ENCODE peak calls at places on chromosomes 2 and 18, in six cellular contexts. R is left lung; Z is heart left ventricle; L is CD8-positive, alpha-beta memory T cell; T is endodermal cell; Y is cardiac muscle cell. O is an unnamed sample.
A peak's percentile ranks its signal among the peaks of the same experiment; 100 is the strongest.

GRCh38 chr2:188902906-188903305 is 71.3 kb upstream of the COL3A1 start:
- DNase-seq in R (no peak), Z (no peak), Y (peak; percentile 78), T (no peak), L (no peak), O (no peak)

GRCh38 chr18:24763765-24764548 is 303.5 kb downstream of the HRH4 start:
- DNase-seq in T (no peak), Z (no peak), L (no peak), Y (peak; percentile 56), R (no peak), O (no peak)

GRCh38 chr2:127104881-127105655 is 1.9 kb downstream of the BIN1 start:
- DNase-seq in Y (peak; percentile 22), L (no peak), R (no peak), T (peak; percentile 64), Z (no peak), O (peak; percentile 60)

GRCh38 chr2:238910751-238911351 is 63.0 kb downstream of the TWIST2 start:
- DNase-seq in R (no peak), Z (no peak), T (peak; percentile 36), Y (no peak), L (no peak), O (no peak)

GRCh38 chr2:158923180-158923594 is 45.3 kb upstream of the TANC1 start:
- DNase-seq in R (no peak), Z (no peak), T (peak; percentile 65), Y (peak; percentile 34), L (no peak), O (no peak)

GRCh38 chr18:44741551-44741950 is 60.9 kb downstream of the SETBP1 start:
- DNase-seq in Z (no peak), T (no peak), L (no peak), R (no peak), Y (no peak), O (no peak)

GRCh38 chr2:100592226-100592625 is 29.4 kb downstream of the PDCL3 start:
- DNase-seq in R (no peak), Y (peak; percentile 66), L (no peak), T (no peak), Z (no peak), O (no peak)

GRCh38 chr2:119219873-119220272 is 3.8 kb upstream of the STEAP3 start:
- DNase-seq in T (no peak), L (no peak), R (no peak), Z (no peak), Y (peak; percentile 36), O (no peak)

GRCh38 chr18:9951022-9951859 is 37.4 kb downstream of the VAPA start:
- DNase-seq in L (no peak), R (no peak), Y (peak; percentile 80), Z (no peak), T (peak; percentile 78), O (no peak)

GRCh38 chr18:79566841-79567370 is 112.7 kb upstream of the CTDP1 start:
- DNase-seq in L (no peak), T (peak; percentile 73), Z (peak; percentile 40), R (peak; percentile 23), Y (no peak), O (no peak)

GRCh38 chr18:68494802-68495560 is 219.9 kb downstream of the TMX3 start:
- DNase-seq in T (no peak), Z (no peak), Y (peak; percentile 95), R (no peak), L (no peak), O (no peak)

GRCh38 chr2:215144106-215144875 is 5.9 kb upstream of the ABCA12 start:
- DNase-seq in Y (no peak), Z (no peak), R (no peak), L (no peak), T (no peak), O (no peak)

GRCh38 chr2:45190481-45190880 is 181.2 kb upstream of the SIX2 start:
- DNase-seq in Y (peak; percentile 59), Z (no peak), T (peak; percentile 77), L (no peak), R (no peak), O (no peak)

GRCh38 chr2:47041891-47042684 is 113.0 kb downstream of the STPG4 start:
- DNase-seq in Y (no peak), T (no peak), L (no peak), Z (no peak), R (no peak), O (no peak)

GRCh38 chr2:239149501-239149900 is 251.3 kb downstream of the HDAC4 start:
- DNase-seq in L (no peak), Y (no peak), R (peak; percentile 24), T (no peak), Z (no peak), O (peak; percentile 56)

GRCh38 chr2:181456660-181457120 is 496 bp upstream of the ITGA4 start:
- DNase-seq in R (peak; percentile 76), T (peak; percentile 78), Z (peak; percentile 81), Y (peak; percentile 53), L (peak; percentile 86), O (peak; percentile 66)

GRCh38 chr2:239716536-239717318 is 308.4 kb downstream of the NDUFA10 start:
- DNase-seq in T (peak; percentile 29), L (no peak), Y (peak; percentile 11), Z (no peak), R (no peak), O (no peak)

GRCh38 chr2:75071766-75072165 is 113.3 kb downstream of the POLE4 start:
- DNase-seq in Y (no peak), R (no peak), Z (no peak), L (no peak), T (no peak), O (no peak)

GRCh38 chr2:130768191-130768855 is 13.0 kb downstream of the AMER3 start:
- DNase-seq in Z (no peak), R (no peak), Y (no peak), T (peak; percentile 67), L (no peak), O (no peak)

GRCh38 chr18:79736230-79736629 is 56.6 kb downstream of the CTDP1 start:
- DNase-seq in T (no peak), L (no peak), Y (no peak), Z (no peak), R (peak; percentile 30), O (no peak)

GRCh38 chr18:213505-213904 is 54.3 kb downstream of the THOC1 start:
- DNase-seq in Z (no peak), T (no peak), R (no peak), Y (no peak), L (no peak), O (no peak)

GRCh38 chr18:48949606-48950535 is 894 bp downstream of the SMAD7 start:
- DNase-seq in R (no peak), Y (peak; percentile 66), Z (peak; percentile 66), T (peak; percentile 84), L (no peak), O (no peak)

GRCh38 chr18:75065251-75066000 is 143.5 kb downstream of the PTGR3 start:
- DNase-seq in R (no peak), T (no peak), Y (no peak), L (no peak), Z (no peak), O (no peak)

GRCh38 chr18:45167631-45168225 is 447.5 kb upstream of the SLC14A2 start:
- DNase-seq in Y (peak; percentile 24), Z (no peak), T (no peak), R (no peak), L (no peak), O (no peak)

GRCh38 chr2:206045251-206045650 is 40.7 kb downstream of the INO80D start:
- DNase-seq in Y (no peak), R (no peak), T (no peak), Z (no peak), L (no peak), O (no peak)

GRCh38 chr2:174026122-174026845 is 61.1 kb upstream of the SP3 start:
- DNase-seq in R (no peak), L (no peak), T (no peak), Y (peak; percentile 94), Z (no peak), O (no peak)

GRCh38 chr18:50427896-50428295 is 53.0 kb downstream of the SKA1 start:
- DNase-seq in T (no peak), Z (no peak), Y (no peak), R (no peak), L (no peak), O (no peak)

GRCh38 chr2:171655584-171655983 is 31.7 kb upstream of the DYNC1I2 start:
- DNase-seq in L (no peak), R (no peak), Y (no peak), Z (no peak), T (no peak), O (no peak)
- H3K4me3 ChIP-seq in L (no peak overlapping the region), R (no peak overlapping the region), Y (no peak overlapping the region), Z (no peak overlapping the region), T (no peak overlapping the region), O (no peak overlapping the region)

DNA sequence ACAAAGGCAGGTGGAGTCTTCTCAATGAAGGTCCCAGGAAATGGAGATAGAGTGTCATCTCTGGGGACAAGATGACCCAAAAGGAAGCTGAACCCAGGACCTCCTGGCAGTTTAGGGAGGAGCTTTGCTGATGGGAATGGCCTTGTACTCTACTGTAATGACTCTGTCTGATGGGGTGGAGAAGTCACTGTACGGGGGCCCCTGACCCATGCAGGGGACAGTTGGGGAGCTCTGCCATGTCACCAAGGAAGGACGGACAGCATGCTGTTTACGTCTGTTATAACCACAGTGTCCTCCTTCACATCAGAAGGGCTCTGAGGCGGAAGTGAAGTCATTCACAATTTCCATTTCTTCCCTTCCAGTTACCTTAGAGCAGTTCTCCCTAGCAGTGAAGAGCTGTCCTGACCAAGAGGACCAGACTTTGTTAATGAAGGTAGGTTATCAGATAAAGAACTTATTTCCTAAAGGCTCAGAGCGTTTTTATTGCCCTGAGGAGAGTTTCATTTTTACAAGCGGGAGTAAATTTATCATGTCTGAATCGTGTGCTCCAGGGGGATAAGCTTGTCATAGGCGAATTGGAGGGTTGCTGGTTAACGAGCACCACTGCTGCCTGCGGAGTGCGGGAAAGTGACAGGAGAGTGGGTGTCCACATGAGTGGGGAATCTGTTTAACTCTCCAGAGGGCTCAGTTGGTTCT is 71.7 kb upstream of the BCL2L11 start:
- DNase-seq in R (no peak), T (peak; percentile 21), L (no peak), Z (no peak), Y (no peak), O (no peak)
- H3K27me3 ChIP-seq in R (no peaks in the 10 kb centered on the region), T (no peaks in the 10 kb centered on the region), L (peaks cover 4% of the 10 kb centered on the region), Z (no peaks in the 10 kb centered on the region), Y (no peaks in the 10 kb centered on the region), O (no peaks in the 10 kb centered on the region)

DNA sequence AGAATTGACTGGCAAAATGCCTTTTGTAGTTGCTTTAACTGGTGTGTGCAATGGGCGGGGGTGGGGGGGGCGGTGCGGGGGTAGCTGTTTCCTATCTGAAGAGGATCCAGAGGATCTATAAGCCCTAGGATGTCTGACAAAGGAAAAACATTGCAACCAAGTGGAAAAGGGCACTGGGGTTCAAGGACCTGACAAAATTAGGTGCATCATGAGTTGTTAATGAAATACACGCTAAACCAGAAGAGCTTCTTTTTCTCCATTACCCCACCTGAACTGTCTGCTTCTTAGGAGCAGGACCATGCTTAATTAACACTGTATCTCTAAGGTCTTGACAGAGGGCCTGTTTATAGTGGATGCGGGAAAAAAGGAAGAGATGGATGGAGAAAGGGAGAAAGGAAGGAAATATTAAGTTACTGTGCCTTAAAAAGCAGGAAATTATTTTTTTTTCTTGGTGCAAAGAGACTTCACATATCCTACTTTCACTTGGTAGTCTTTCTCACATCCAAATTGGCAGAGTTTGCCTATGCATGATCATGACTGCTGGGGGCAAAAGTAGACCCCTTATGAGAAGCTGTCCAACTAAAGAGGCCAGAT is 4.7 kb downstream of the RND3 start:
- DNase-seq in T (no peak), Y (no peak), R (no peak), Z (no peak), L (no peak), O (no peak)
- H3K4me3 ChIP-seq in T (no peak overlapping the region), Y (no peak overlapping the region), R (no peak overlapping the region), Z (peak overlapping the region; percentile 83), L (no peak overlapping the region), O (no peak overlapping the region)

GRCh38 chr2:50872543-50872942 is 159.4 kb downstream of the NRXN1 start:
- DNase-seq in T (peak; percentile 56), L (no peak), R (no peak), Y (no peak), Z (no peak), O (no peak)
- H3K27me3 ChIP-seq in T (no peaks in the 10 kb centered on the region), L (no peaks in the 10 kb centered on the region), R (no peaks in the 10 kb centered on the region), Y (no peaks in the 10 kb centered on the region), Z (no peaks in the 10 kb centered on the region), O (no peaks in the 10 kb centered on the region)

GRCh38 chr2:28395334-28396061 is 2.8 kb downstream of the FOSL2 start:
- DNase-seq in Y (peak; percentile 89), T (no peak), R (peak; percentile 67), L (no peak), Z (no peak), O (peak; percentile 83)
- H3K4me3 ChIP-seq in Y (no peak overlapping the region), T (peak overlapping the region; percentile 84), R (peak overlapping the region; percentile 93), L (peak overlapping the region; percentile 56), Z (peak overlapping the region; percentile 95), O (peak overlapping the region; percentile 97)

O was measured in tibial artery.